ENCODE peak calls at places on chromosomes 13 and 19, in seven cellular contexts. U is H9, B is mesenchymal stem cell, T is mesendoderm, D is IMR-90, M is H1, P is trophoblast cell. A is an unnamed sample.

GRCh38 chr19:55041627-55042343 is 3.7 kb upstream of the GP6 start:
- DNase-seq in M (no peak), P (no peak), T (no peak), U (no peak), D (no peak), B (no peak), A (no peak)

GRCh38 chr19:56155124-56155687 is 14.1 kb downstream of the ZNF444 start:
- DNase-seq in T (peak), P (no peak), D (no peak), B (no peak), U (peak), M (no peak), A (no peak)

GRCh38 chr19:55149078-55150003 is at the start of gene TNNT1:
- DNase-seq in P (peak), M (no peak), B (no peak), T (peak), U (peak), D (no peak), A (no peak)

GRCh38 chr19:39602224-39602623 is at the start of gene LGALS13:
- DNase-seq in D (no peak), B (no peak), M (no peak), T (no peak), P (peak), U (no peak), A (no peak)

GRCh38 chr13:97256343-97256783 is 34.2 kb downstream of the MBNL2 start:
- DNase-seq in B (peak), T (peak), U (no peak), D (peak), P (peak), M (no peak), A (no peak)

GRCh38 chr19:45163751-45164150 is 3.0 kb upstream of the NKPD1 start:
- DNase-seq in U (no peak), M (no peak), B (no peak), P (no peak), T (no peak), D (no peak), A (no peak)

GRCh38 chr13:103007427-103007762 is 58.8 kb downstream of the SLC10A2 start:
- DNase-seq in U (no peak), T (no peak), M (no peak), B (no peak), P (no peak), D (no peak), A (no peak)

GRCh38 chr19:19475845-19476828 is 39.2 kb downstream of the TSSK6 start:
- DNase-seq in U (peak), T (peak), B (peak), P (peak), M (no peak), D (no peak), A (no peak)

GRCh38 chr19:28213476-28214082 is 999.4 kb downstream of the UQCRFS1 start:
- DNase-seq in P (no peak), B (no peak), U (no peak), M (no peak), T (peak), D (no peak), A (no peak)

GRCh38 chr13:48072304-48072703 is 22.6 kb downstream of the MED4 start:
- DNase-seq in B (no peak), D (no peak), U (no peak), M (no peak), P (no peak), T (no peak), A (no peak)

GRCh38 chr19:48346161-48346560 is 17.6 kb downstream of the TMEM143 start:
- DNase-seq in D (no peak), B (no peak), T (no peak), U (no peak), M (no peak), P (peak), A (no peak)

GRCh38 chr13:107461751-107462150 is 753.6 kb downstream of the LIG4 start:
- DNase-seq in B (no peak), P (no peak), U (no peak), M (no peak), T (no peak), D (peak), A (no peak)

GRCh38 chr13:40026174-40026585 is 370.7 kb downstream of the COG6 start:
- DNase-seq in T (no peak), B (no peak), M (no peak), D (peak), U (no peak), P (no peak), A (no peak)

GRCh38 chr13:51804295-51805172 is 571 bp upstream of the DHRS12 start:
- DNase-seq in D (no peak), U (no peak), B (no peak), T (no peak), P (no peak), M (no peak), A (no peak)

GRCh38 chr19:53015159-53015558 is 1.4 kb downstream of the ERVV-1 start:
- DNase-seq in U (no peak), M (no peak), D (no peak), B (no peak), P (no peak), T (no peak), A (no peak)

GRCh38 chr19:53012006-53012405 is 1.7 kb upstream of the ERVV-1 start:
- DNase-seq in B (no peak), D (no peak), M (no peak), T (no peak), U (no peak), P (peak), A (no peak)

GRCh38 chr19:53010494-53010893 is 3.2 kb upstream of the ERVV-1 start:
- DNase-seq in T (peak), M (no peak), P (no peak), B (no peak), D (no peak), U (peak), A (no peak)

GRCh38 chr19:53015730-53016129 is 2.0 kb downstream of the ERVV-1 start:
- DNase-seq in T (no peak), P (no peak), M (no peak), U (no peak), D (no peak), B (no peak), A (no peak)

DNA sequence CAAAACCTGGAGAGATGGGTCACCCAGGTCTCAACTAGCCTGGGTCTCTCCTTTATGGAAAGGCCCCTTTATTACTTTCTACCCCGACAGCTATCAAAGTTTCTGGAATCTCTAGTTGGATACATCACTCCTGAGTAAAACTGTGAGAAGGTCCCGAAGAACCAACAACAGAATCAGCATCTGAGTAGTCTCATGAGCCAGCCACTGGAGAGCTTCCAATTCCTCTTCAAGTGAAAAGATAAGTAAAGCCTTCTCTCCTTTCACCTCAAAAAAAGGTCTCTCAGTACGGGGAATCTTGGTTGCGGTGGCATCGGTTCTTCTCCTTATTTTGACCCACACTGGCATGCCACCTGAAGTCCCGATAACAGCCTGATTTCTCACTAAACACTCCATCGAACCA is at the start of gene ERVV-1:
- DNase-seq in U (no peak), D (peak), P (no peak), T (no peak), M (no peak), B (no peak), A (no peak)
- H2AK5ac ChIP-seq in U (no peak), D (no peak), P (no peak), T (no peak), M (no peak), B (no peak), A (no peak)

GRCh38 chr19:10468133-10468532 is 35.0 kb downstream of the KEAP1 start:
- DNase-seq in P (no peak), U (no peak), D (no peak), T (no peak), B (no peak), M (no peak), A (no peak)

GRCh38 chr19:10474962-10475451 is 28.1 kb downstream of the KEAP1 start:
- DNase-seq in U (no peak), B (no peak), M (no peak), T (peak), D (no peak), P (peak), A (no peak)

GRCh38 chr19:10473192-10473591 is 30.0 kb downstream of the KEAP1 start:
- DNase-seq in M (no peak), P (no peak), U (no peak), T (no peak), D (no peak), B (no peak), A (no peak)

GRCh38 chr19:10467104-10467706 is 36.0 kb downstream of the KEAP1 start:
- DNase-seq in M (no peak), B (no peak), U (no peak), T (no peak), D (no peak), P (no peak), A (no peak)

GRCh38 chr19:10471909-10472308 is 31.2 kb downstream of the KEAP1 start:
- DNase-seq in U (no peak), M (no peak), T (no peak), B (peak), P (peak), D (peak), A (no peak)
- H3K23ac ChIP-seq in U (no peak), M (no peak), T (no peak), B (no peak), P (no peak), D (no peak), A (no peak)

GRCh38 chr19:3725640-3726310 is 17.6 kb downstream of the TJP3 start:
- DNase-seq in T (peak), B (peak), M (peak), P (no peak), U (peak), D (no peak), A (no peak)
- H2AK5ac ChIP-seq in T (no peak), B (no peak), M (no peak), P (no peak), U (no peak), D (no peak), A (peak)

GRCh38 chr19:566403-566802 is 6.0 kb upstream of the BSG start:
- DNase-seq in P (peak), B (peak), D (peak), M (no peak), U (no peak), T (peak), A (no peak)
- H3K23ac ChIP-seq in P (no peak), B (no peak), D (no peak), M (no peak), U (no peak), T (no peak), A (no peak)

GRCh38 chr13:24878340-24878739 is 114.4 kb downstream of the RNF17 start:
- DNase-seq in D (no peak), T (no peak), M (no peak), B (no peak), P (no peak), U (no peak), A (no peak)
- H2AK5ac ChIP-seq in D (no peak), T (no peak), M (no peak), B (no peak), P (no peak), U (no peak), A (no peak)

GRCh38 chr19:11196406-11197287 is 698 bp downstream of the KANK2 start:
- DNase-seq in D (peak), M (no peak), T (peak), U (no peak), B (peak), P (no peak), A (no peak)
- H3K23ac ChIP-seq in D (peak), M (no peak), T (no peak), U (no peak), B (peak), P (no peak), A (peak)

GRCh38 chr13:41502676-41503075 is 45.3 kb downstream of the RGCC start:
- DNase-seq in P (no peak), T (no peak), D (no peak), B (no peak), U (no peak), M (no peak), A (no peak)
- H2AK5ac ChIP-seq in P (no peak), T (no peak), D (no peak), B (no peak), U (no peak), M (no peak), A (no peak)